ENCODE peak calls at places on chromosome 17, in six cellular contexts. R, F, Z, M, Y and S are unnamed samples.

GRCh38 chr17:77494664-77495435 is 354.1 kb downstream of the SEC14L1 start:
- DNase-seq in R (peak; percentile 78), F (peak; percentile 47), Z (peak; percentile 68), M (peak; percentile 81), Y (peak; percentile 46), S (peak; percentile 60)

GRCh38 chr17:2981325-2981724 is 82.1 kb downstream of the OR1D5 start:
- DNase-seq in R (no peak), F (no peak), Z (no peak), M (no peak), Y (no peak), S (no peak)

GRCh38 chr17:75268931-75269330 is 2.1 kb downstream of the MIF4GD start:
- DNase-seq in R (peak; percentile 48), F (no peak), Z (no peak), M (no peak), Y (no peak), S (peak; percentile 47)

GRCh38 chr17:7512105-7512504 is 27.9 kb downstream of the POLR2A start:
- DNase-seq in R (no peak), F (no peak), Z (no peak), M (no peak), Y (no peak), S (no peak)

GRCh38 chr17:40322417-40323315 is 13.7 kb downstream of the RARA start:
- DNase-seq in R (peak; percentile 100), F (peak; percentile 27), Z (peak; percentile 81), M (peak; percentile 92), Y (peak; percentile 68), S (peak; percentile 91)

GRCh38 chr17:1467258-1467657 is 11.2 kb upstream of the CRK start:
- DNase-seq in R (no peak), F (no peak), Z (no peak), M (no peak), Y (no peak), S (no peak)

GRCh38 chr17:64406321-64407200 is 15.9 kb upstream of the PECAM1 start:
- DNase-seq in R (peak; percentile 76), F (no peak), Z (no peak), M (peak; percentile 65), Y (no peak), S (peak; percentile 69)

GRCh38 chr17:72205357-72205756 is 84.5 kb downstream of the SOX9 start:
- DNase-seq in R (no peak), F (no peak), Z (no peak), M (no peak), Y (no peak), S (no peak)

GRCh38 chr17:43928606-43929005 is 13.7 kb downstream of the PPY start:
- DNase-seq in R (no peak), F (no peak), Z (no peak), M (no peak), Y (no peak), S (no peak)

GRCh38 chr17:81270279-81270678 is 24.8 kb downstream of the SLC38A10 start:
- DNase-seq in R (no peak), F (no peak), Z (no peak), M (no peak), Y (no peak), S (no peak)

GRCh38 chr17:57132663-57133062 is 47.6 kb downstream of the AKAP1 start:
- DNase-seq in R (no peak), F (no peak), Z (no peak), M (no peak), Y (no peak), S (no peak)

GRCh38 chr17:48611681-48612455 is 1.1 kb upstream of the HOXB7 start:
- DNase-seq in R (peak; percentile 60), F (no peak), Z (no peak), M (no peak), Y (no peak), S (peak; percentile 39)

GRCh38 chr17:309361-309888 is 43.2 kb downstream of the RPH3AL start:
- DNase-seq in R (no peak), F (no peak), Z (no peak), M (no peak), Y (no peak), S (peak; percentile 48)

GRCh38 chr17:81869221-81870154 is 1.6 kb downstream of the ARHGDIA start:
- DNase-seq in R (peak; percentile 55), F (peak; percentile 8), Z (no peak), M (peak; percentile 55), Y (no peak), S (peak; percentile 39)

GRCh38 chr17:77808663-77809425 is 149.7 kb upstream of the TNRC6C start:
- DNase-seq in R (no peak), F (no peak), Z (no peak), M (no peak), Y (no peak), S (no peak)

GRCh38 chr17:32819035-32819434 is 57.9 kb downstream of the MYO1D start:
- DNase-seq in R (no peak), F (no peak), Z (no peak), M (peak; percentile 26), Y (no peak), S (peak; percentile 79)

GRCh38 chr17:48149174-48150106 is 41.9 kb downstream of the SNX11 start:
- DNase-seq in R (no peak), F (no peak), Z (no peak), M (no peak), Y (no peak), S (no peak)

GRCh38 chr17:41226051-41226450 is 397 bp upstream of the KRTAP9-2 start:
- DNase-seq in R (no peak), F (no peak), Z (no peak), M (no peak), Y (no peak), S (no peak)

GRCh38 chr17:75642221-75643032 is 9.2 kb downstream of the SMIM5 start:
- DNase-seq in R (peak; percentile 86), F (no peak), Z (no peak), M (no peak), Y (peak; percentile 21), S (no peak)

GRCh38 chr17:10380631-10381408 is 8.0 kb upstream of the MYH13 start:
- DNase-seq in R (no peak), F (no peak), Z (peak; percentile 37), M (peak; percentile 64), Y (no peak), S (no peak)

GRCh38 chr17:66837226-66837625 is 2.3 kb downstream of the CACNG5 start:
- DNase-seq in R (no peak), F (no peak), Z (no peak), M (no peak), Y (no peak), S (no peak)

GRCh38 chr17:55289106-55289446 is 24.3 kb downstream of the HLF start:
- DNase-seq in R (no peak), F (no peak), Z (no peak), M (no peak), Y (no peak), S (no peak)

GRCh38 chr17:48215583-48216139 is 108.1 kb downstream of the SNX11 start:
- DNase-seq in R (peak; percentile 34), F (no peak), Z (peak; percentile 28), M (peak; percentile 51), Y (peak; percentile 31), S (peak; percentile 74)

GRCh38 chr17:67218385-67218950 is 26.5 kb downstream of the HELZ start:
- DNase-seq in R (no peak), F (no peak), Z (peak; percentile 78), M (no peak), Y (peak; percentile 52), S (no peak)